ENCODE peak calls at places on chromosomes 16 and 17, in eight cellular contexts. Q, B, T, F, R, H, Z and I are unnamed samples.

GRCh38 chr17:9435165-9435564 is 140.5 kb downstream of the STX8 start:
- DNase-seq in Q (no peak), T (no peak), F (no peak), H (no peak), Z (no peak), R (no peak), B (no peak), I (no peak)

GRCh38 chr17:81286491-81287145 is 8.5 kb downstream of the SLC38A10 start:
- DNase-seq in B (no peak), R (no peak), F (no peak), Q (no peak), H (no peak), Z (no peak), T (no peak), I (no peak)

GRCh38 chr17:82848022-82848592 is 8.3 kb upstream of the ZNF750 start:
- DNase-seq in Z (peak), F (peak), R (no peak), B (peak), H (peak), T (peak), Q (no peak), I (no peak)

GRCh38 chr17:19513897-19514488 is 19.7 kb upstream of the SLC47A1 start:
- DNase-seq in F (peak), H (peak), T (peak), Z (peak), R (peak), Q (peak), B (no peak), I (peak)

GRCh38 chr17:67474081-67474661 is 97.1 kb downstream of the PITPNC1 start:
- DNase-seq in H (peak), Q (no peak), R (no peak), B (no peak), Z (peak), F (no peak), T (no peak), I (no peak)

GRCh38 chr17:50909765-50910661 is 43.9 kb upstream of the TOB1 start:
- DNase-seq in B (peak), H (no peak), F (no peak), Z (no peak), Q (no peak), T (no peak), R (no peak), I (no peak)

GRCh38 chr16:86869288-86870022 is 291.1 kb downstream of the FOXL1 start:
- DNase-seq in R (no peak), B (no peak), F (no peak), Q (peak), H (no peak), Z (no peak), T (peak), I (no peak)

GRCh38 chr17:79842656-79843474 is 3.6 kb upstream of the CBX4 start:
- DNase-seq in Z (peak), F (no peak), Q (no peak), T (no peak), H (no peak), R (no peak), B (no peak), I (peak)

GRCh38 chr17:1563786-1564613 is 1.4 kb upstream of the PITPNA start:
- DNase-seq in R (no peak), T (no peak), F (no peak), Q (no peak), H (no peak), B (peak), Z (no peak), I (no peak)

GRCh38 chr16:65249768-65250167 is 127.9 kb upstream of the CDH11 start:
- DNase-seq in R (no peak), Q (no peak), H (no peak), Z (peak), B (no peak), T (no peak), F (no peak), I (no peak)

GRCh38 chr17:18157354-18157985 is 26.2 kb upstream of the ALKBH5 start:
- DNase-seq in Z (no peak), H (no peak), B (no peak), R (no peak), Q (no peak), T (no peak), F (no peak), I (peak)

GRCh38 chr17:18156976-18157280 is 26.7 kb upstream of the ALKBH5 start:
- DNase-seq in B (no peak), Z (no peak), H (no peak), R (no peak), Q (no peak), F (no peak), T (no peak), I (no peak)

GRCh38 chr17:18155179-18155578 is 28.4 kb upstream of the ALKBH5 start:
- DNase-seq in Q (no peak), T (no peak), Z (no peak), R (no peak), B (no peak), H (no peak), F (no peak), I (no peak)

GRCh38 chr17:18158022-18158600 is 25.5 kb upstream of the ALKBH5 start:
- DNase-seq in T (peak), H (peak), Q (peak), F (peak), Z (peak), R (peak), B (peak), I (peak)

GRCh38 chr17:18156171-18156975 is 27.3 kb upstream of the ALKBH5 start:
- DNase-seq in Z (no peak), F (no peak), R (no peak), H (peak), Q (no peak), T (no peak), B (no peak), I (no peak)
- TF ChIP-seq CTCF in Z (no peak), F (no peak), R (peak), H (no peak), Q (peak), T (no peak), B (no peak), I (no peak)

DNA sequence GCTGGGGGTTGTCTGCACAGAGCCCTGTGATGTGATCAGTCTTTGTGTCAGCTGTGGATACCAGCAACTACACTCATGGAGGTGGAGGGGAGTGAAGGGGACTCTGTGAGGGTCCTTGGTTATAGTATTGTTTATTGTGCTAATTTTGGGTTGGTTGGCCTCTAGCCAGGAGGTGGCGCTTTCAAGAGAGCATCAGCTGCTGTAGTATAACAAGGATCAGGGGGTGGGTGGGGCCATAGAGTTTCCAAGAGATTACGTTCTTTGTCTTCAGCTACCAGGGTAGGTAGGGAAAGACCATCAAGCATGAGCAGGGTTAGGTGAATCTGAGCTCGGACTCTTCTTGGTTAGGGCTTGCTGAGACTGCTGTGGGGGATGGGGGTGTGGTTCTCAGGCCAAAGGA is 97.1 kb upstream of the HS3ST3A1 start:
- DNase-seq in T (no peak), R (peak), Q (no peak), F (no peak), Z (no peak), B (no peak), H (no peak), I (no peak)
- TF ChIP-seq CTCF in T (no peak), R (peak), Q (no peak), F (no peak), Z (no peak), B (no peak), H (no peak), I (no peak)

DNA sequence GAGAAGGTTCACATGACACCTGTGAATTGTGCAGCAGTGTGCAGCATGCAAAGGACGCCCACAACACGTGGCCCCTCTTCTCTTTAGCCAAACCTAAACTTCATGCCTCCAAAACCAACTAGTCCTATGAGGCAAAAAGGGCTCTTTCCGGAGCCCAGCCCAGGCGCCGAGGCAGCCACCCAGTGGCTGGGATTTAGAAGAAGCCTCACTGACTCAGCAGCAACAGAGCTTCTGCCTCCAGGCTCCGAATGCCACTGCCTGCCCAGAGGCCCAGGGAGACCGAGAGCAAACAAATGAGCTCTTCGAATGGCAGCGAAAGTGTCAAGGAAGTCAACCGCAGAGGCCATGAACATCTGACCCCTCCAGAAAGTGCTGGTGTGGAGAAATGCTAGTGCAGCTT is 157.9 kb upstream of the RPL38 start:
- DNase-seq in T (no peak), R (no peak), F (peak), H (peak), Q (peak), Z (no peak), B (no peak), I (no peak)
- TF ChIP-seq CTCF in T (no peak), R (no peak), F (no peak), H (no peak), Q (no peak), Z (no peak), B (no peak), I (no peak)

DNA sequence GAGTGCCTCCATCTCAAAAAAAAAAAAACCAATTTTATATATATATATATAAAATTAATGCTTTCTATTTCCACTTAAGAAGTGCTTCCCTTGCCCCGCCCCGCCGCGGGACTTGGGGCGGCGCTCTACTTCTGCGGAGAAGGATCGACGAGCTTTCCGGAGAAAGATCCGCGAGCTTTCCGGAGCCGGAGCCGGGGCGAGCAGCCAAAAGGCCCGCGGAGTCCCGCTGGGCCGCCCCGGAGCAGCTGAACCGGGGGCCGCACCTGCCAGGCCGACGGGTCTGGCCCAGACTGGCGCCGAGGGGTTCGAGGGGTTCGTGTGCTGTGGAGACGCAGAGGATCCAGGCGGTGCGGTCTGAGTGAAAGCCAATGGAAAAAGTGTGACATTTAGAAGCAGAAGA is 50.7 kb downstream of the TBC1D26 start:
- DNase-seq in F (no peak), B (peak), Q (no peak), T (peak), R (no peak), H (no peak), Z (peak), I (no peak)
- TF ChIP-seq CTCF in F (no peak), B (no peak), Q (no peak), T (no peak), R (no peak), H (no peak), Z (no peak), I (no peak)

GRCh38 chr16:23015580-23015979 is 133.7 kb downstream of the USP31 start:
- DNase-seq in F (no peak), T (no peak), H (no peak), Z (no peak), R (no peak), Q (no peak), B (no peak), I (no peak)

GRCh38 chr16:23009075-23009474 is 140.2 kb downstream of the USP31 start:
- DNase-seq in R (no peak), H (no peak), Q (no peak), B (no peak), F (no peak), Z (no peak), T (no peak), I (no peak)

GRCh38 chr16:23016372-23016771 is 132.9 kb downstream of the USP31 start:
- DNase-seq in Z (no peak), F (no peak), B (peak), H (no peak), R (no peak), T (no peak), Q (no peak), I (no peak)

GRCh38 chr16:23014592-23014991 is 134.7 kb downstream of the USP31 start:
- DNase-seq in F (no peak), Q (no peak), T (no peak), H (peak), Z (no peak), R (no peak), B (no peak), I (no peak)

GRCh38 chr16:23013484-23013883 is 135.8 kb downstream of the USP31 start:
- DNase-seq in B (no peak), H (peak), R (peak), Q (no peak), Z (peak), T (no peak), F (no peak), I (no peak)
- TF ChIP-seq CTCF in B (no peak), H (peak), R (peak), Q (peak), Z (no peak), T (no peak), F (no peak), I (no peak)